ENCODE peak calls at places on chromosomes 1 and 21, in eight cellular contexts. G is CD8-positive, alpha-beta T cell; M is psoas muscle; W is IMR-90; I is fibroblast of lung; B is transverse colon; V is esophagus squamous epithelium; R is pancreas. Z is an unnamed sample.

GRCh38 chr1:24420547-24420946 is 4.9 kb downstream of the NIPAL3 start:
- DNase-seq in G (no peak), M (no peak), W (peak), I (no peak), B (no peak), V (no peak), R (no peak), Z (no peak)

GRCh38 chr1:176857632-176858031 is 306.9 kb downstream of the ASTN1 start:
- DNase-seq in G (no peak), M (no peak), W (no peak), I (peak), B (no peak), V (no peak), R (no peak), Z (no peak)

GRCh38 chr1:15696956-15697521 is 12.9 kb downstream of the PLEKHM2 start:
- DNase-seq in G (peak), M (no peak), W (no peak), I (no peak), B (peak), V (no peak), R (no peak), Z (no peak)

GRCh38 chr21:37546949-37547614 is 180.5 kb downstream of the DYRK1A start:
- DNase-seq in G (no peak), M (no peak), W (no peak), I (peak), B (no peak), V (no peak), R (no peak), Z (peak)

GRCh38 chr21:18646114-18646513 is 242.5 kb upstream of the TMPRSS15 start:
- DNase-seq in G (no peak), M (no peak), W (no peak), I (no peak), B (no peak), V (no peak), R (no peak), Z (no peak)

GRCh38 chr1:16046865-16047264 is 3.3 kb downstream of the CLCNKB start:
- DNase-seq in G (no peak), M (no peak), W (no peak), I (peak), B (no peak), V (no peak), R (no peak), Z (no peak)

GRCh38 chr21:39099859-39100258 is 83.4 kb downstream of the PSMG1 start:
- DNase-seq in G (no peak), M (no peak), W (no peak), I (no peak), B (no peak), V (no peak), R (no peak), Z (no peak)

GRCh38 chr1:91844862-91845528 is 41.0 kb downstream of the TGFBR3 start:
- DNase-seq in G (no peak), M (peak), W (peak), I (peak), B (no peak), V (no peak), R (no peak), Z (no peak)

GRCh38 chr1:157131281-157131680 is 6.9 kb downstream of the ETV3 start:
- DNase-seq in G (no peak), M (no peak), W (no peak), I (no peak), B (no peak), V (no peak), R (no peak), Z (no peak)

GRCh38 chr1:191959856-191960255 is 198.4 kb upstream of the RGS18 start:
- DNase-seq in G (no peak), M (no peak), W (no peak), I (no peak), B (no peak), V (no peak), R (no peak), Z (no peak)

GRCh38 chr1:95657248-95657647 is 423.2 kb downstream of the RWDD3 start:
- DNase-seq in G (no peak), M (no peak), W (no peak), I (no peak), B (no peak), V (no peak), R (no peak), Z (no peak)

GRCh38 chr1:232174306-232174705 is 455.6 kb downstream of the SIPA1L2 start:
- DNase-seq in G (no peak), M (no peak), W (no peak), I (no peak), B (no peak), V (no peak), R (no peak), Z (no peak)

GRCh38 chr1:155479205-155479604 is 83.4 kb downstream of the ASH1L start:
- DNase-seq in G (no peak), M (no peak), W (peak), I (peak), B (no peak), V (no peak), R (no peak), Z (no peak)

GRCh38 chr1:3740752-3741151 is 11.5 kb upstream of the CCDC27 start:
- DNase-seq in G (no peak), M (peak), W (no peak), I (no peak), B (no peak), V (no peak), R (peak), Z (no peak)

GRCh38 chr1:220994671-220995070 is 115.4 kb downstream of the HLX start:
- DNase-seq in G (no peak), M (no peak), W (no peak), I (no peak), B (no peak), V (no peak), R (no peak), Z (no peak)

GRCh38 chr1:2791027-2791760 is 10.3 kb downstream of the TTC34 start:
- DNase-seq in G (no peak), M (no peak), W (no peak), I (no peak), B (no peak), V (no peak), R (no peak), Z (no peak)

GRCh38 chr21:35616090-35616489 is 444.2 kb downstream of the SETD4 start:
- DNase-seq in G (no peak), M (no peak), W (peak), I (peak), B (no peak), V (no peak), R (no peak), Z (no peak)

GRCh38 chr1:244137261-244137660 is 86.2 kb downstream of the ZBTB18 start:
- DNase-seq in G (no peak), M (no peak), W (no peak), I (no peak), B (no peak), V (no peak), R (no peak), Z (no peak)

GRCh38 chr1:41328780-41329640 is 32.2 kb upstream of the FOXO6 start:
- DNase-seq in G (no peak), M (no peak), W (no peak), I (no peak), B (no peak), V (no peak), R (no peak), Z (no peak)
- H3K4me3 ChIP-seq in G (no peak), M (no peak), W (no peak), I (no peak), B (no peak), V (no peak), R (no peak), Z (no peak)

DNA sequence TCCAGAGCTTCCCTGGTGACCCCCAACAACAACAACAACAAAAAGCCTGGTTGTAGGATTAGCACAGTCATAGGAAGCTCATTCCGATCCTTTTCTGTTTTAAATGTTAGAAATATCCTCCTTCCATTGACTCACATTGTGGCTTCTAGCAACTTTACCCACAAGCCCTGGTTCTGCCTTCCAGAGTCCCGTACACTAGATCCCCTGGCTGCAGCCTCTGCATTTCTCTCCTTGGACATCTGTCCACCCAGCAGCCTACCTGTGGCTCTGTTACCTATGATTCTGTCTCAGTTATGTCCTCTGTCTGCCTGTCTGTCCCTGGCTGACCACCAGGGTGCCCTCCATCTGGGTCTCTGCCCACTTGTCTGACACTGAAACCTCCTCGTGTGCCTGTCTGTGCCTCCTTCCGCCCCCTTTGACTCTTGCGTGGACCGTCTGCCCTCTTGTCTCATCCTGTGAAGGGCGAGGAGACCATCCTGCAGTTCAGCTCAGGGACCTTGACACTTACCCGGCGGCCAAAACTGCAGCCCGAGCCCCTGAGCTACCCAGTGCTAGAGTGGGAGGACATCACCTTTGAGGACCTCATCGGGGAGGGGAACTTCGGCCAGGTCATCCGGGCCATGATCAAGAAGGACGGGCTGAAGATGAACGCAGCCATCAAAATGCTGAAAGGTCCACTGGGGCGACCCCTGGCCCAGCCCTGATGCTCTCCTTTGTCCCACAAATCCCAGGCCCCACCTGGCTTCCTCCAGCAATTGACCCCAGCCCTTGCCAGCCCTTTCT is 16.1 kb downstream of the TIE1 start:
- DNase-seq in G (no peak), M (no peak), W (peak), I (no peak), B (no peak), V (no peak), R (no peak), Z (no peak)
- TF ChIP-seq CTCF in G (no peak), M (no peak), W (peak), I (no peak), B (no peak), V (no peak), R (no peak), Z (peak)

GRCh38 chr1:37691497-37692077 is 729 bp upstream of the CDCA8 start:
- DNase-seq in G (peak), M (peak), W (peak), I (peak), B (peak), V (no peak), R (peak), Z (peak)
- H3K27ac ChIP-seq in G (peak), M (peak), W (peak), I (peak), B (peak), V (peak), R (peak), Z (peak)

GRCh38 chr21:45949928-45950739 is 31.4 kb upstream of the COL6A1 start:
- DNase-seq in G (no peak), M (peak), W (no peak), I (no peak), B (no peak), V (no peak), R (no peak), Z (no peak)
- H3K4me3 ChIP-seq in G (no peak), M (no peak), W (no peak), I (no peak), B (no peak), V (no peak), R (no peak), Z (peak)

GRCh38 chr1:147640553-147641165 is 29.7 kb downstream of the ACP6 start:
- DNase-seq in G (peak), M (peak), W (peak), I (peak), B (peak), V (no peak), R (peak), Z (peak)
- TF ChIP-seq CTCF in G (peak), M (peak), W (peak), I (peak), B (peak), V (peak), R (peak), Z (peak)

GRCh38 chr1:31920986-31921385 is 17.2 kb downstream of the PTP4A2 start:
- DNase-seq in G (no peak), M (no peak), W (no peak), I (no peak), B (no peak), V (no peak), R (no peak), Z (no peak)
- H3K27ac ChIP-seq in G (no peak), M (peak), W (no peak), I (no peak), B (peak), V (no peak), R (peak), Z (no peak)

GRCh38 chr1:118999348-119000071 is 11.4 kb upstream of the TBX15 start:
- DNase-seq in G (no peak), M (no peak), W (no peak), I (no peak), B (no peak), V (no peak), R (no peak), Z (no peak)

GRCh38 chr1:118998171-118998570 is 10.0 kb upstream of the TBX15 start:
- DNase-seq in G (no peak), M (no peak), W (no peak), I (no peak), B (no peak), V (no peak), R (no peak), Z (no peak)

GRCh38 chr1:119003413-119004128 is 15.4 kb upstream of the TBX15 start:
- DNase-seq in G (no peak), M (no peak), W (no peak), I (no peak), B (no peak), V (no peak), R (no peak), Z (no peak)

GRCh38 chr1:119001181-119002018 is 13.3 kb upstream of the TBX15 start:
- DNase-seq in G (no peak), M (peak), W (no peak), I (no peak), B (no peak), V (no peak), R (no peak), Z (no peak)

GRCh38 chr1:119000371-119001180 is 12.4 kb upstream of the TBX15 start:
- DNase-seq in G (no peak), M (peak), W (no peak), I (no peak), B (no peak), V (no peak), R (no peak), Z (no peak)
- H3K4me3 ChIP-seq in G (no peak), M (peak), W (no peak), I (no peak), B (no peak), V (peak), R (no peak), Z (peak)

GRCh38 chr21:31566061-31566460 is 93.4 kb upstream of the SOD1 start:
- DNase-seq in G (no peak), M (no peak), W (no peak), I (no peak), B (no peak), V (no peak), R (no peak), Z (no peak)
- TF ChIP-seq CTCF in G (no peak), M (no peak), W (no peak), I (peak), B (no peak), V (no peak), R (no peak), Z (peak)

GRCh38 chr1:94606471-94606870 is 64.9 kb upstream of the F3 start:
- DNase-seq in G (no peak), M (no peak), W (no peak), I (no peak), B (no peak), V (no peak), R (no peak), Z (no peak)
- H3K27ac ChIP-seq in G (no peak), M (no peak), W (no peak), I (no peak), B (peak), V (no peak), R (no peak), Z (no peak)

Z was measured in WERI-Rb-1.